ENCODE peak calls at places on chromosome 9, in nine cellular contexts. Q is A673; T is left ventricle myocardium inferior; A is neuronal stem cell; N is lung; C is H9; S is uterus; G is CD4-positive, alpha-beta memory T cell; P is neural progenitor cell. R is an unnamed sample.
A peak's percentile ranks its signal among the peaks of the same experiment; 100 is the strongest.

GRCh38 chr9:98330831-98331230 is 75.4 kb upstream of the TBC1D2 start:
- DNase-seq in Q (no peak), T (no peak), A (no peak), N (no peak), C (no peak), S (no peak), G (no peak), P (no peak), R (no peak)

GRCh38 chr9:73869261-73869660 is 627.9 kb upstream of the RORB start:
- DNase-seq in Q (peak; percentile 59), T (no peak), A (no peak), N (no peak), C (no peak), S (no peak), G (peak; percentile 19), P (peak; percentile 52), R (no peak)

GRCh38 chr9:77014597-77015263 is 4.7 kb upstream of the FOXB2 start:
- DNase-seq in Q (no peak), T (no peak), A (peak; percentile 26), N (no peak), C (peak; percentile 66), S (no peak), G (no peak), P (peak; percentile 57), R (no peak)

GRCh38 chr9:97518909-97519307 is 17.4 kb downstream of the TMOD1 start:
- DNase-seq in Q (peak; percentile 68), T (no peak), A (no peak), N (peak; percentile 46), C (no peak), S (peak; percentile 94), G (no peak), P (no peak), R (no peak)

GRCh38 chr9:133557581-133557980 is 23.1 kb downstream of the ADAMTSL2 start:
- DNase-seq in Q (no peak), T (no peak), A (no peak), N (no peak), C (no peak), S (no peak), G (no peak), P (no peak), R (no peak)

GRCh38 chr9:87651431-87651830 is 74.5 kb upstream of the CTSL start:
- DNase-seq in Q (no peak), T (no peak), A (no peak), N (no peak), C (no peak), S (no peak), G (no peak), P (no peak), R (no peak)

GRCh38 chr9:135797507-135798302 is 95.7 kb downstream of the KCNT1 start:
- DNase-seq in Q (peak; percentile 76), T (peak; percentile 50), A (peak; percentile 51), N (no peak), C (peak; percentile 78), S (no peak), G (no peak), P (peak; percentile 80), R (no peak)

GRCh38 chr9:137486141-137486490 is 27.0 kb upstream of the NSMF start:
- DNase-seq in Q (no peak), T (no peak), A (no peak), N (no peak), C (no peak), S (no peak), G (no peak), P (no peak), R (no peak)

GRCh38 chr9:90841615-90842014 is 40.0 kb downstream of the SYK start:
- DNase-seq in Q (no peak), T (no peak), A (no peak), N (no peak), C (no peak), S (no peak), G (no peak), P (no peak), R (no peak)

GRCh38 chr9:16705121-16705604 is 165.3 kb downstream of the BNC2 start:
- DNase-seq in Q (peak; percentile 15), T (peak; percentile 83), A (peak; percentile 67), N (peak; percentile 77), C (peak; percentile 75), S (peak; percentile 89), G (no peak), P (peak; percentile 63), R (no peak)

GRCh38 chr9:83012160-83012559 is 50.8 kb downstream of the RASEF start:
- DNase-seq in Q (no peak), T (no peak), A (no peak), N (no peak), C (no peak), S (no peak), G (no peak), P (no peak), R (no peak)

GRCh38 chr9:18861599-18862546 is 171.1 kb downstream of the SAXO1 start:
- DNase-seq in Q (no peak), T (peak; percentile 35), A (peak; percentile 4), N (no peak), C (peak; percentile 49), S (peak; percentile 62), G (no peak), P (peak; percentile 36), R (no peak)

GRCh38 chr9:129695870-129696269 is 30.4 kb downstream of the PRRX2 start:
- DNase-seq in Q (no peak), T (no peak), A (no peak), N (no peak), C (no peak), S (no peak), G (no peak), P (no peak), R (no peak)

GRCh38 chr9:31908891-31909480 is 475.5 kb upstream of the ACO1 start:
- DNase-seq in Q (no peak), T (no peak), A (no peak), N (no peak), C (no peak), S (no peak), G (no peak), P (no peak), R (no peak)

GRCh38 chr9:35510745-35511428 is 21.0 kb downstream of the RUSC2 start:
- DNase-seq in Q (no peak), T (peak; percentile 84), A (no peak), N (peak; percentile 67), C (no peak), S (peak; percentile 87), G (no peak), P (no peak), R (no peak)

GRCh38 chr9:134185536-134186011 is 21.2 kb upstream of the RNU6ATAC start:
- DNase-seq in Q (no peak), T (no peak), A (no peak), N (no peak), C (no peak), S (no peak), G (peak; percentile 16), P (no peak), R (no peak)

GRCh38 chr9:13941686-13942085 is 372.3 kb downstream of the NFIB start:
- DNase-seq in Q (no peak), T (no peak), A (no peak), N (no peak), C (no peak), S (no peak), G (no peak), P (no peak), R (no peak)

GRCh38 chr9:36258170-36258988 is at the start of gene GNE:
- DNase-seq in Q (peak; percentile 98), T (peak; percentile 99), A (peak; percentile 93), N (peak; percentile 99), C (peak; percentile 95), S (peak; percentile 97), G (peak; percentile 96), P (peak; percentile 97), R (peak; percentile 94)

GRCh38 chr9:116055536-116055935 is 98.1 kb upstream of the PAPPA start:
- DNase-seq in Q (no peak), T (no peak), A (no peak), N (no peak), C (no peak), S (no peak), G (no peak), P (no peak), R (no peak)

DNA sequence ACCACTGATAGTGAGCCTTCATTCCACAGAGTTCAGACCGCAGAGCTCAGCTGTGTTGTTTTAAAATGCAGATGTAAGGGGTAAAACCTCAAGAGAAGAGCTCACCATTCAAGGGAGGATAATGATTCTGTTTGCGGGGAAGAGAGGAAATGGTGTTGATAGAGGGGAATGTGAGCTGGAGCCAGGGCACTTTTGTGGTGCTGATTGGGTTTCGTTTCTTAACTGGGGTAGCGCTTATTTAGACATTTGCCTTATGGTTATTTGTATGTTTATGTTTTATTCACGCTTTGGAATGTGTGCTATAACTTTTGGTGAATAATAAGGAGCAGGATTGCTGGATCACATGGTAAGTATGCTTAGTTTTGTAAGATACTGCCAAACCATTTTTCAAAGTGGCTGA is 42.5 kb downstream of the STXBP1 start:
- DNase-seq in Q (no peak), T (no peak), A (no peak), N (no peak), C (no peak), S (no peak), G (no peak), P (no peak), R (no peak)
- H3K9me3 ChIP-seq in Q (no peaks in the 10 kb centered on the region), T (no peaks in the 10 kb centered on the region), A (no peaks in the 10 kb centered on the region), N (no peaks in the 10 kb centered on the region), C (no peaks in the 10 kb centered on the region), S (no peaks in the 10 kb centered on the region), G (no peaks in the 10 kb centered on the region), P (no peaks in the 10 kb centered on the region), R (no peaks in the 10 kb centered on the region)

DNA sequence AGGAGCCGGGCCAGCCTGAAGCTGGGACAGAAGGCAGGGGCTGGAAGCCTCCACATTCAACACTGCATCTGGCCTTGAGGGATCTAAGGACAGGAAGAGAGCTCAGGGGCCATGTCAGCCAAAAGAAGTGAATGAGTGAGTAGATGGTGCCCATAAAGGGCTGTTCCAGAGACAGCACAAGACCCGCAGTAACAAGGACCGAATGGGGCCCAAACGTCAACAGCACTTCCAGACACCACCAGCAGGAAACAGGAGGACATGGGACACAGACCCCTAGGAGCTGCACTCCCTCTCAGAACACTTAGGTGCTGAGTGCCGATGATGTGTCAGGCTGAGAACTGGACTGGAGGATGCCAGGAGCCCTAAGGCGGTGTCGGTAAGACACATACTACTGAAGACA is 114.8 kb upstream of the FAM120A start:
- DNase-seq in Q (no peak), T (no peak), A (no peak), N (no peak), C (no peak), S (no peak), G (no peak), P (no peak), R (no peak)
- H3K9me3 ChIP-seq in Q (peaks cover 9% of the 10 kb centered on the region), T (peaks cover 13% of the 10 kb centered on the region), A (peaks cover 10% of the 10 kb centered on the region), N (no peaks in the 10 kb centered on the region), C (peaks cover 24% of the 10 kb centered on the region), S (no peaks in the 10 kb centered on the region), G (no peaks in the 10 kb centered on the region), P (no peaks in the 10 kb centered on the region), R (no peaks in the 10 kb centered on the region)

DNA sequence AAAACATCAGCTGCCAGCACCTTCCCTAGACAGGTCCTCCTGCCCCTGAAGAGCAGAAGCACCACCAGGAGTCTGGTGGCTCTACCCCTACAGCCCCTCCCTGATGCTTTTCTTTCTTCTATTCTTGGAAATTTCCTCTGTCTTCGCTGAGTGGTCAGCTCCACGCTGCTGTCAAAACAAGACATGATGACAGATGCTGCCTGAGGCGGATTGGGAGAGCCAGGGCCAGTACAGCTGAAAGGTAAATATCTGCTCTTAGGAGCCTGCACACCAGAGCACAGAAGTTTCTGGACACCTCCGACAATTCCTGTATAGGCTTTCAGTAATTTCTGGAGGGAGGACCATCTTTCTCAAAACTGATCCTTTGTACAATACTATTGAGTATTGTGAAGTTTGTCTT is 4.7 kb upstream of the OR1Q1 start:
- DNase-seq in Q (no peak), T (no peak), A (no peak), N (no peak), C (no peak), S (no peak), G (no peak), P (no peak), R (no peak)
- H3K9me3 ChIP-seq in Q (no peaks in the 10 kb centered on the region), T (no peaks in the 10 kb centered on the region), A (peaks cover 28% of the 10 kb centered on the region), N (no peaks in the 10 kb centered on the region), C (peaks cover 68% of the 10 kb centered on the region), S (no peaks in the 10 kb centered on the region), G (no peaks in the 10 kb centered on the region), P (peaks cover 3% of the 10 kb centered on the region), R (no peaks in the 10 kb centered on the region)

GRCh38 chr9:92837191-92837590 is 40.6 kb downstream of the ZNF484 start:
- DNase-seq in Q (no peak), T (no peak), A (no peak), N (no peak), C (no peak), S (no peak), G (no peak), P (no peak), R (no peak)
- H3K9me3 ChIP-seq in Q (no peaks in the 10 kb centered on the region), T (peaks cover 95% of the 10 kb centered on the region), A (peaks cover 6% of the 10 kb centered on the region), N (peaks cover 6% of the 10 kb centered on the region), C (peaks cover 9% of the 10 kb centered on the region), S (no peaks in the 10 kb centered on the region), G (peaks cover 5% of the 10 kb centered on the region), P (peaks cover 11% of the 10 kb centered on the region), R (peaks cover 13% of the 10 kb centered on the region)

R was measured in T-helper 17 cell.